ENCODE peak calls at places on chromosomes 5 and 9, in seven cellular contexts. D is IMR-90, U is H1, I is neuronal stem cell, V is H9, M is mesendoderm, X is mesenchymal stem cell. L is an unnamed sample.

GRCh38 chr5:154190652-154191304 is at the start of gene GALNT10:
- DNase-seq in D (peak), M (peak), I (peak), V (peak), U (no peak), X (peak), L (peak)

GRCh38 chr5:84204772-84205171 is 179.9 kb downstream of the EDIL3 start:
- DNase-seq in D (no peak), V (no peak), U (no peak), I (no peak), X (no peak), M (no peak), L (no peak)

GRCh38 chr9:115466784-115467183 is 348.8 kb upstream of the TNC start:
- DNase-seq in V (no peak), D (no peak), X (no peak), I (no peak), M (no peak), U (no peak), L (no peak)

GRCh38 chr9:6590772-6591384 is 54.7 kb downstream of the GLDC start:
- DNase-seq in V (no peak), U (no peak), M (peak), I (no peak), X (no peak), D (no peak), L (no peak)

GRCh38 chr5:10885026-10885425 is 124.0 kb upstream of the DAP start:
- DNase-seq in I (no peak), X (peak), D (peak), U (no peak), V (no peak), M (no peak), L (peak)

GRCh38 chr5:143245929-143246561 is 157.4 kb downstream of the NR3C1 start:
- DNase-seq in X (peak), D (peak), U (no peak), V (no peak), I (no peak), M (no peak), L (peak)

GRCh38 chr5:64680289-64680688 is 10.0 kb upstream of the SHISAL2B start:
- DNase-seq in X (peak), U (no peak), M (peak), I (no peak), V (peak), D (no peak), L (no peak)

GRCh38 chr9:37178742-37179141 is 58.4 kb downstream of the ZCCHC7 start:
- DNase-seq in M (no peak), V (no peak), D (no peak), I (no peak), X (no peak), U (no peak), L (no peak)

GRCh38 chr9:83533296-83533695 is 4.9 kb downstream of the FRMD3 start:
- DNase-seq in U (no peak), M (no peak), X (no peak), D (no peak), I (no peak), V (no peak), L (no peak)

GRCh38 chr5:31197183-31197582 is 3.7 kb downstream of the CDH6 start:
- DNase-seq in V (no peak), U (no peak), X (peak), I (no peak), D (peak), M (no peak), L (no peak)

GRCh38 chr5:138850854-138851253 is 24.3 kb downstream of the LRRTM2 start:
- DNase-seq in X (no peak), U (no peak), D (no peak), V (no peak), I (no peak), M (no peak), L (no peak)

GRCh38 chr5:109612278-109612905 is 77.3 kb upstream of the MAN2A1 start:
- DNase-seq in X (no peak), I (peak), U (no peak), M (no peak), V (no peak), D (no peak), L (no peak)

GRCh38 chr5:124007675-124008398 is 495.9 kb downstream of the CSNK1G3 start:
- DNase-seq in M (peak), D (peak), I (no peak), X (peak), U (no peak), V (no peak), L (no peak)

GRCh38 chr9:128575469-128575868 is 23.1 kb downstream of the SPTAN1 start:
- DNase-seq in I (no peak), U (no peak), M (no peak), V (no peak), D (no peak), X (no peak), L (no peak)

GRCh38 chr5:132483661-132484385 is 6.8 kb downstream of the IRF1 start:
- DNase-seq in U (no peak), V (no peak), I (no peak), X (no peak), D (no peak), M (no peak), L (no peak)

GRCh38 chr9:134276463-134277245 is 49.6 kb upstream of the RXRA start:
- DNase-seq in M (no peak), V (no peak), I (no peak), U (no peak), D (no peak), X (peak), L (no peak)

GRCh38 chr5:89315194-89315593 is 432.2 kb upstream of the MEF2C start:
- DNase-seq in U (no peak), I (no peak), D (peak), X (no peak), M (no peak), V (no peak), L (no peak)

GRCh38 chr9:34230556-34230955 is 51.7 kb downstream of the UBAP1 start:
- DNase-seq in D (no peak), V (no peak), I (no peak), X (no peak), M (no peak), U (no peak), L (no peak)

GRCh38 chr5:140408750-140409241 is 7.2 kb downstream of the ANKHD1 start:
- DNase-seq in U (no peak), X (no peak), D (no peak), I (no peak), M (no peak), V (no peak), L (no peak)
- H3K9ac ChIP-seq in U (no peak), X (no peak), D (no peak), I (no peak), M (no peak), V (no peak), L (peak)

GRCh38 chr9:91775011-91775707 is 174.9 kb downstream of the ROR2 start:
- DNase-seq in I (peak), V (peak), U (peak), M (peak), D (peak), X (peak), L (peak)
- H2AK5ac ChIP-seq in I (no peak), V (no peak), U (no peak), M (no peak), D (peak), X (no peak), L (no peak)

GRCh38 chr9:74497750-74498615 is 848 bp downstream of the RORB start:
- DNase-seq in D (no peak), U (no peak), I (peak), V (peak), X (peak), M (peak), L (no peak)
- H3K9ac ChIP-seq in D (no peak), U (no peak), I (peak), V (no peak), X (peak), M (peak), L (no peak)

DNA sequence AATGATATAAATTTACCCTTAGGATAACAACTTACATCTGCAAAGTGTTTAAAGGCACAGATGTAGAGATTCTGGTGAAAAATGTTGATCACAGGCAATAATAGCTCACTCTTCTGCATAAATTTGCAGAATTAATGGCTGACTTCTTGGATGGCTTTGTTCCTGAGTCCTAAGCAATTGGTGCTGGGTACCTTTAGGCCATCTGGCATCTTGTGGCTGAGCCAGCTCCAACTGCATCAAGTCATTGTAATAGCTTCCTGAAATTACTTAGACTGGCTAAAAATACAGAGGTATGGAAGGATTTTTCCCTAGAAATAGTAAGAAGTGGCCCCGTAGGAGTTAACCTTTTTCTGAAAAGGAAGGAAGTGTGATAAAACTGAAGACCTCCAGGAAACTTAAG is 118.3 kb upstream of the MINAR2 start:
- DNase-seq in U (no peak), I (no peak), V (no peak), X (no peak), M (no peak), D (no peak), L (no peak)
- H2AK5ac ChIP-seq in U (no peak), I (no peak), V (no peak), X (no peak), M (no peak), D (no peak), L (no peak)